ENCODE peak calls at places on chromosome 9, in five cellular contexts. A is breast epithelium, Q is hepatocyte, S is trophoblast cell, W is neural progenitor cell. B is an unnamed sample.

GRCh38 chr9:100700689-100701318 is 122.9 kb downstream of the CAVIN4 start:
- DNase-seq in A (no peak), Q (peak; percentile 54), S (peak; percentile 39), W (peak; percentile 75), B (no peak)

GRCh38 chr9:122475717-122476116 is 2.0 kb downstream of the OR1J1 start:
- DNase-seq in A (no peak), Q (no peak), S (no peak), W (no peak), B (no peak)

GRCh38 chr9:35996358-35996970 is 38.5 kb upstream of the OR2S2 start:
- DNase-seq in A (no peak), Q (peak; percentile 15), S (peak; percentile 96), W (no peak), B (no peak)

GRCh38 chr9:34419716-34420504 is 38.5 kb downstream of the FAM219A start:
- DNase-seq in A (no peak), Q (no peak), S (no peak), W (no peak), B (no peak)

GRCh38 chr9:124008307-124008854 is 3.2 kb upstream of the LHX2 start:
- DNase-seq in A (no peak), Q (no peak), S (peak; percentile 46), W (peak; percentile 91), B (no peak)

GRCh38 chr9:133975511-133975910 is 16.6 kb downstream of the VAV2 start:
- DNase-seq in A (no peak), Q (no peak), S (no peak), W (no peak), B (no peak)

GRCh38 chr9:71909887-71910601 is 949 bp downstream of the ABHD17B start:
- DNase-seq in A (peak; percentile 60), Q (peak; percentile 77), S (peak; percentile 35), W (peak; percentile 86), B (peak; percentile 48)

GRCh38 chr9:117546894-117547293 is 132.0 kb upstream of the ASTN2 start:
- DNase-seq in A (no peak), Q (peak; percentile 30), S (no peak), W (no peak), B (no peak)

GRCh38 chr9:615756-616155 is 225.7 kb upstream of the DMRT1 start:
- DNase-seq in A (no peak), Q (no peak), S (no peak), W (no peak), B (no peak)

GRCh38 chr9:14633148-14633547 is 60.1 kb downstream of the ZDHHC21 start:
- DNase-seq in A (no peak), Q (no peak), S (no peak), W (peak; percentile 2), B (no peak)

GRCh38 chr9:121926417-121926816 is 166.7 kb downstream of the TTLL11 start:
- DNase-seq in A (no peak), Q (no peak), S (no peak), W (no peak), B (no peak)

GRCh38 chr9:131677445-131678180 is 62.3 kb downstream of the RAPGEF1 start:
- DNase-seq in A (no peak), Q (no peak), S (peak; percentile 79), W (peak; percentile 39), B (no peak)

GRCh38 chr9:131678499-131679111 is 61.3 kb downstream of the RAPGEF1 start:
- DNase-seq in A (no peak), Q (peak; percentile 69), S (peak; percentile 67), W (peak; percentile 41), B (no peak)

GRCh38 chr9:131682261-131682660 is 57.6 kb downstream of the RAPGEF1 start:
- DNase-seq in A (no peak), Q (no peak), S (no peak), W (no peak), B (no peak)

GRCh38 chr9:131677051-131677444 is 62.8 kb downstream of the RAPGEF1 start:
- DNase-seq in A (no peak), Q (no peak), S (peak; percentile 29), W (no peak), B (no peak)

GRCh38 chr9:131679261-131680020 is 60.4 kb downstream of the RAPGEF1 start:
- DNase-seq in A (no peak), Q (no peak), S (no peak), W (no peak), B (no peak)
- H3K4me1 ChIP-seq in A (peaks cover 35% of the 10 kb centered on the region), Q (peaks cover 57% of the 10 kb centered on the region), S (peaks cover 36% of the 10 kb centered on the region), W (peaks cover 67% of the 10 kb centered on the region), B (peaks cover 21% of the 10 kb centered on the region)

GRCh38 chr9:76697110-76697509 is 67.1 kb upstream of the PCA3 start:
- DNase-seq in A (no peak), Q (no peak), S (no peak), W (no peak), B (no peak)
- H3K4me1 ChIP-seq in A (no peaks in the 10 kb centered on the region), Q (no peaks in the 10 kb centered on the region), S (no peaks in the 10 kb centered on the region), W (peaks cover 31% of the 10 kb centered on the region), B (no peaks in the 10 kb centered on the region)

GRCh38 chr9:98254236-98255063 is 999 bp downstream of the TBC1D2 start:
- DNase-seq in A (no peak), Q (no peak), S (peak; percentile 59), W (no peak), B (no peak)

GRCh38 chr9:98253563-98253962 is 1.9 kb downstream of the TBC1D2 start:
- DNase-seq in A (no peak), Q (no peak), S (no peak), W (no peak), B (no peak)

GRCh38 chr9:98248737-98249474 is 6.5 kb downstream of the TBC1D2 start:
- DNase-seq in A (no peak), Q (peak; percentile 82), S (peak; percentile 84), W (no peak), B (peak; percentile 50)

GRCh38 chr9:98249774-98250173 is 5.7 kb downstream of the TBC1D2 start:
- DNase-seq in A (no peak), Q (no peak), S (no peak), W (no peak), B (no peak)

DNA sequence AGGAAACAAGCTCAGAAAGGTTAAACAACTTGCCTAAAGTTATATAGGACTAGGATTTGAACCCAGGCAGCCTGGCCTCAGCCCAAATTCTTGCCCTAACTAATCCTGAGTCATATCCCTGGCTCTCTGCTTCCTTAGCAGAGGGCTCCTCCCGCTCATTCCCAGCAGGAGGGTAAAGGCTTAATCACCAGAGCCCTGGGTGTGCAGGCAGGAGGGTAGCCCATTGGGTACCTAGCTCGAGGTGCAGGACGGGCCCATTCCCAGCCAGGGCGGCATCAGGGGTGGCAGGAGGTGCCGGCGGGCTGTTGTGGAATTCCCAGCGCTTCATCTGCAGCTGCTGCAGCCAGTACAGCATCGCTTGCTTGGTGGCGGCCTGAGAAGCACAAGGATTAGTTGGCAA is 3.9 kb downstream of the TBC1D2 start:
- DNase-seq in A (no peak), Q (no peak), S (peak; percentile 53), W (no peak), B (no peak)
- H3K4me1 ChIP-seq in A (peaks cover 7% of the 10 kb centered on the region), Q (peaks cover 24% of the 10 kb centered on the region), S (peaks cover 25% of the 10 kb centered on the region), W (peaks cover 2% of the 10 kb centered on the region), B (peaks cover 26% of the 10 kb centered on the region)

GRCh38 chr9:137028013-137028280 is at the start of gene ABCA2:
- DNase-seq in A (no peak), Q (no peak), S (no peak), W (no peak), B (no peak)

GRCh38 chr9:137028281-137029057 is 432 bp upstream of the ABCA2 start:
- DNase-seq in A (peak; percentile 73), Q (peak; percentile 91), S (peak; percentile 70), W (peak; percentile 95), B (peak; percentile 82)

GRCh38 chr9:137026384-137026783 is 1.7 kb downstream of the ABCA2 start:
- DNase-seq in A (no peak), Q (no peak), S (no peak), W (no peak), B (no peak)

GRCh38 chr9:137026828-137027227 is 1.2 kb downstream of the ABCA2 start:
- DNase-seq in A (no peak), Q (no peak), S (no peak), W (no peak), B (no peak)

DNA sequence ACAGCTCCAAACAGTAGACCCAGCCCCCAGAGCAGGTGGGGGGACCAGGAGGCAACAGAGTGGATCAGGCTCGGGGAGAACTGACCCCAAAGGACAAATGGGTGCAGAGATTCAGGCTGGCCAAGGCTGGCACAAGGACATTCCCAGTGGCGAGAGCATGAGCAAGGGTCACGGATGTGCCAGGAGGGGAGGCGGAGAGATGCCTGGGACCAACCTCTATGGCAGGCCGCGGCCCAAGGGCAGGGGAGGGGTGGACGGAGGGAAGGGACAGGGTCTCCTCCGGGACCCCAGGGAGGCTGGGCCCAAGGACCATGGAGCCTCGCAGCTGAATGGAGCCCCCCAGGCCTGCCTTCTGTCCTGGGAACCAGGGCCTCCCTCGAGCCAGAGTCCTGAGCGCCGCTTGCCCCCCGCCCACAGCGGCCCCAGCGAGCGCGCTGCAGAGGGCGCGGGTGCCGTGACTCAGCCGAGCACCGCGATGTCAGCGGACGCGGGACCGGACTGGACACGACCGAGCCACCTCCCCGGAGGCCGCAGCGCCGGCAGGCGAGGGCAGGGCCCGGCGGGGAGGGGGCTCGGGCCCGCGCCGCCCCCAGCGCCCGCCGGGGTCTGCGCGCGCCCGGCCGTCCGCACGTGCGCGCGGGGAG is 546 bp downstream of the ABCA2 start:
- DNase-seq in A (no peak), Q (peak; percentile 64), S (peak; percentile 37), W (peak; percentile 70), B (peak; percentile 51)
- H3K4me1 ChIP-seq in A (peaks cover 27% of the 10 kb centered on the region), Q (peaks cover 20% of the 10 kb centered on the region), S (peaks cover 6% of the 10 kb centered on the region), W (peaks cover 24% of the 10 kb centered on the region), B (peaks cover 15% of the 10 kb centered on the region)

GRCh38 chr9:102164247-102164646 is 425.8 kb upstream of the GRIN3A start:
- DNase-seq in A (no peak), Q (no peak), S (no peak), W (no peak), B (no peak)
- H3K4me1 ChIP-seq in A (no peaks in the 10 kb centered on the region), Q (no peaks in the 10 kb centered on the region), S (no peaks in the 10 kb centered on the region), W (no peaks in the 10 kb centered on the region), B (no peaks in the 10 kb centered on the region)